ENCODE peak calls at places on chromosomes 6 and 20, in seven cellular contexts. J is WTC11; D is NCI-H1417; Y is left ventricle myocardium superior; Q is uterus; E is stimulated activated CD4-positive, alpha-beta T cell treated with anti-CD3 and anti-CD28 coated beads, Interleukin-1b, Interleukin-23, amount 100 ng/mL, for 4 hours; G is NCI-H1930. C is an unnamed sample.

GRCh38 chr6:32931211-32931610 is 9.6 kb downstream of the HLA-DMB start:
- DNase-seq in J (no peak), D (no peak), Y (no peak), Q (no peak), E (no peak), G (no peak), C (no peak)

GRCh38 chr6:165308926-165309731 is at the start of gene C6orf118:
- DNase-seq in J (peak), D (peak), Y (peak), Q (no peak), E (no peak), G (peak), C (peak)

GRCh38 chr6:33708516-33709204 is 2.8 kb downstream of the UQCC2 start:
- DNase-seq in J (no peak), D (no peak), Y (no peak), Q (no peak), E (no peak), G (no peak), C (no peak)

GRCh38 chr20:41512624-41513023 is 105.6 kb downstream of the CHD6 start:
- DNase-seq in J (no peak), D (no peak), Y (no peak), Q (no peak), E (no peak), G (no peak), C (no peak)

GRCh38 chr20:32465092-32465900 is 107.2 kb downstream of the ASXL1 start:
- DNase-seq in J (no peak), D (no peak), Y (peak), Q (peak), E (no peak), G (no peak), C (no peak)

GRCh38 chr6:160247457-160247883 is 11.2 kb downstream of the SLC22A2 start:
- DNase-seq in J (no peak), D (no peak), Y (peak), Q (no peak), E (no peak), G (no peak), C (no peak)

GRCh38 chr6:38212579-38212978 is 393.1 kb downstream of the ZFAND3 start:
- DNase-seq in J (no peak), D (peak), Y (no peak), Q (no peak), E (no peak), G (peak), C (no peak)

GRCh38 chr6:83860347-83860731 is 850 bp downstream of the CYB5R4 start:
- DNase-seq in J (no peak), D (no peak), Y (no peak), Q (no peak), E (no peak), G (no peak), C (no peak)

GRCh38 chr20:50517817-50518154 is 7.6 kb downstream of the PTPN1 start:
- DNase-seq in J (no peak), D (no peak), Y (no peak), Q (no peak), E (no peak), G (no peak), C (no peak)

GRCh38 chr6:15547379-15547778 is 115.4 kb downstream of the DTNBP1 start:
- DNase-seq in J (no peak), D (no peak), Y (no peak), Q (no peak), E (no peak), G (no peak), C (no peak)

GRCh38 chr6:134909701-134910595 is 40.0 kb downstream of the ALDH8A1 start:
- DNase-seq in J (no peak), D (peak), Y (no peak), Q (no peak), E (no peak), G (no peak), C (peak)

GRCh38 chr6:53119349-53119748 is 29.3 kb downstream of the GCM1 start:
- DNase-seq in J (no peak), D (no peak), Y (no peak), Q (no peak), E (no peak), G (no peak), C (peak)

GRCh38 chr6:4355241-4355640 is 219.9 kb upstream of the ECI2 start:
- DNase-seq in J (no peak), D (no peak), Y (no peak), Q (no peak), E (no peak), G (no peak), C (peak)

GRCh38 chr20:2289475-2289874 is 6.3 kb upstream of the TGM3 start:
- DNase-seq in J (no peak), D (no peak), Y (no peak), Q (no peak), E (no peak), G (no peak), C (peak)

GRCh38 chr6:45791600-45792168 is 224.0 kb downstream of the CLIC5 start:
- DNase-seq in J (no peak), D (no peak), Y (no peak), Q (no peak), E (no peak), G (no peak), C (peak)

GRCh38 chr6:141580988-141581387 is 551.7 kb upstream of the GJE1 start:
- DNase-seq in J (no peak), D (no peak), Y (no peak), Q (no peak), E (no peak), G (no peak), C (peak)

GRCh38 chr6:142322066-142322465 is 20.3 kb downstream of the ADGRG6 start:
- DNase-seq in J (no peak), D (no peak), Y (no peak), Q (no peak), E (no peak), G (no peak), C (peak)

GRCh38 chr6:158405933-158406332 is 93.7 kb downstream of the TULP4 start:
- DNase-seq in J (no peak), D (peak), Y (no peak), Q (no peak), E (no peak), G (no peak), C (no peak)

GRCh38 chr6:30411515-30412207 is 66.7 kb downstream of the RPP21 start:
- DNase-seq in J (peak), D (peak), Y (peak), Q (no peak), E (peak), G (no peak), C (peak)